ENCODE peak calls at places on chromosomes 5 and 9, in nine cellular contexts. One of them, this sample, is unnamed.

GRCh38 chr5:143682221-143682620 is 129.7 kb upstream of the HMHB1 start:
- DNase-seq in activated CD4-positive, alpha-beta T cell treated with anti-CD3 and anti-CD28 coated beads for 24 hours: no peak
- DNase-seq in NCI-H1105 treated with DMSO at 0.1 percent for 48 hours: no peak
- DNase-seq in A549: peak; percentile 32
- DNase-seq in NCI-H510A treated with DMSO at 0.1 percent for 48 hours: no peak
- DNase-seq in tibial nerve: no peak
- DNase-seq in hypothalamus: no peak
- DNase-seq in cerebellar cortex: no peak
- DNase-seq in cardiac muscle cell: peak; percentile 17
- DNase-seq in this sample: peak; percentile 22

GRCh38 chr9:91192379-91192775 is 169.3 kb downstream of the AUH start:
- DNase-seq in activated CD4-positive, alpha-beta T cell treated with anti-CD3 and anti-CD28 coated beads for 24 hours: no peak
- DNase-seq in NCI-H1105 treated with DMSO at 0.1 percent for 48 hours: no peak
- DNase-seq in A549: no peak
- DNase-seq in NCI-H510A treated with DMSO at 0.1 percent for 48 hours: peak; percentile 27
- DNase-seq in tibial nerve: no peak
- DNase-seq in hypothalamus: no peak
- DNase-seq in cerebellar cortex: peak; percentile 92
- DNase-seq in cardiac muscle cell: peak; percentile 29
- DNase-seq in this sample: no peak

GRCh38 chr9:95816716-95817115 is 58.8 kb upstream of the ERCC6L2 start:
- DNase-seq in activated CD4-positive, alpha-beta T cell treated with anti-CD3 and anti-CD28 coated beads for 24 hours: no peak
- DNase-seq in NCI-H1105 treated with DMSO at 0.1 percent for 48 hours: no peak
- DNase-seq in A549: peak; percentile 8
- DNase-seq in NCI-H510A treated with DMSO at 0.1 percent for 48 hours: no peak
- DNase-seq in tibial nerve: no peak
- DNase-seq in hypothalamus: no peak
- DNase-seq in cerebellar cortex: peak; percentile 21
- DNase-seq in cardiac muscle cell: no peak
- DNase-seq in this sample: no peak

GRCh38 chr9:36443581-36443980 is 43.5 kb upstream of the RNF38 start:
- DNase-seq in activated CD4-positive, alpha-beta T cell treated with anti-CD3 and anti-CD28 coated beads for 24 hours: no peak
- DNase-seq in NCI-H1105 treated with DMSO at 0.1 percent for 48 hours: no peak
- DNase-seq in A549: no peak
- DNase-seq in NCI-H510A treated with DMSO at 0.1 percent for 48 hours: no peak
- DNase-seq in tibial nerve: no peak
- DNase-seq in hypothalamus: no peak
- DNase-seq in cerebellar cortex: no peak
- DNase-seq in cardiac muscle cell: no peak
- DNase-seq in this sample: no peak

GRCh38 chr5:178462846-178463245 is 127.3 kb downstream of the COL23A1 start:
- DNase-seq in activated CD4-positive, alpha-beta T cell treated with anti-CD3 and anti-CD28 coated beads for 24 hours: no peak
- DNase-seq in NCI-H1105 treated with DMSO at 0.1 percent for 48 hours: no peak
- DNase-seq in A549: no peak
- DNase-seq in NCI-H510A treated with DMSO at 0.1 percent for 48 hours: no peak
- DNase-seq in tibial nerve: no peak
- DNase-seq in hypothalamus: no peak
- DNase-seq in cerebellar cortex: no peak
- DNase-seq in cardiac muscle cell: no peak
- DNase-seq in this sample: no peak

GRCh38 chr5:118220491-118220890 is 767.9 kb downstream of the DTWD2 start:
- DNase-seq in activated CD4-positive, alpha-beta T cell treated with anti-CD3 and anti-CD28 coated beads for 24 hours: no peak
- DNase-seq in NCI-H1105 treated with DMSO at 0.1 percent for 48 hours: no peak
- DNase-seq in A549: no peak
- DNase-seq in NCI-H510A treated with DMSO at 0.1 percent for 48 hours: no peak
- DNase-seq in tibial nerve: no peak
- DNase-seq in hypothalamus: no peak
- DNase-seq in cerebellar cortex: no peak
- DNase-seq in cardiac muscle cell: no peak
- DNase-seq in this sample: no peak

GRCh38 chr5:90983748-90984147 is 399.4 kb downstream of the ARRDC3 start:
- DNase-seq in activated CD4-positive, alpha-beta T cell treated with anti-CD3 and anti-CD28 coated beads for 24 hours: no peak
- DNase-seq in NCI-H1105 treated with DMSO at 0.1 percent for 48 hours: no peak
- DNase-seq in A549: peak; percentile 76
- DNase-seq in NCI-H510A treated with DMSO at 0.1 percent for 48 hours: no peak
- DNase-seq in tibial nerve: no peak
- DNase-seq in hypothalamus: no peak
- DNase-seq in cerebellar cortex: no peak
- DNase-seq in cardiac muscle cell: no peak
- DNase-seq in this sample: no peak

GRCh38 chr9:117284414-117284813 is 130.4 kb downstream of the ASTN2 start:
- DNase-seq in activated CD4-positive, alpha-beta T cell treated with anti-CD3 and anti-CD28 coated beads for 24 hours: no peak
- DNase-seq in NCI-H1105 treated with DMSO at 0.1 percent for 48 hours: no peak
- DNase-seq in A549: no peak
- DNase-seq in NCI-H510A treated with DMSO at 0.1 percent for 48 hours: no peak
- DNase-seq in tibial nerve: no peak
- DNase-seq in hypothalamus: no peak
- DNase-seq in cerebellar cortex: no peak
- DNase-seq in cardiac muscle cell: no peak
- DNase-seq in this sample: no peak

This sample was measured in D341Med.